ENCODE peak calls at places on chromosomes 6 and 20, in five cellular contexts. One of them, this sample, is unnamed.

GRCh38 chr20:54668271-54669053 is 193.1 kb downstream of the DOK5 start:
- DNase-seq in HCT116: no peak
- DNase-seq in K562: peak; percentile 31
- DNase-seq in H1: no peak
- DNase-seq in HepG2: peak; percentile 41
- DNase-seq in this sample: no peak

GRCh38 chr6:129767776-129768490 is 58.0 kb upstream of the ARHGAP18 start:
- DNase-seq in HCT116: no peak
- DNase-seq in K562: no peak
- DNase-seq in H1: no peak
- DNase-seq in HepG2: no peak
- DNase-seq in this sample: no peak

GRCh38 chr6:7260291-7261029 is 52.5 kb downstream of the SSR1 start:
- DNase-seq in HCT116: no peak
- DNase-seq in K562: no peak
- DNase-seq in H1: no peak
- DNase-seq in HepG2: no peak
- DNase-seq in this sample: no peak

GRCh38 chr6:39193201-39193791 is 36.0 kb downstream of the KCNK5 start:
- DNase-seq in HCT116: no peak
- DNase-seq in K562: no peak
- DNase-seq in H1: no peak
- DNase-seq in HepG2: no peak
- DNase-seq in this sample: no peak

GRCh38 chr6:157600807-157601206 is 219.8 kb downstream of the ZDHHC14 start:
- DNase-seq in HCT116: no peak
- DNase-seq in K562: no peak
- DNase-seq in H1: no peak
- DNase-seq in HepG2: no peak
- DNase-seq in this sample: no peak

GRCh38 chr6:103797738-103798137 is 1062.0 kb downstream of the HACE1 start:
- DNase-seq in HCT116: no peak
- DNase-seq in K562: no peak
- DNase-seq in H1: no peak
- DNase-seq in HepG2: no peak
- DNase-seq in this sample: no peak

GRCh38 chr6:137933696-137934095 is 66.6 kb downstream of the TNFAIP3 start:
- DNase-seq in HCT116: no peak
- DNase-seq in K562: no peak
- DNase-seq in H1: no peak
- DNase-seq in HepG2: no peak
- DNase-seq in this sample: no peak

GRCh38 chr6:62523630-62524029 is 237.6 kb upstream of the KHDRBS2 start:
- DNase-seq in HCT116: no peak
- DNase-seq in K562: no peak
- DNase-seq in H1: no peak
- DNase-seq in HepG2: no peak
- DNase-seq in this sample: no peak

GRCh38 chr20:58528412-58528811 is 13.2 kb upstream of the APCDD1L start:
- DNase-seq in HCT116: no peak
- DNase-seq in K562: no peak
- DNase-seq in H1: no peak
- DNase-seq in HepG2: no peak
- DNase-seq in this sample: no peak

GRCh38 chr6:18166314-18167007 is 11.2 kb downstream of the KDM1B start:
- DNase-seq in HCT116: no peak
- DNase-seq in K562: no peak
- DNase-seq in H1: no peak
- DNase-seq in HepG2: no peak
- DNase-seq in this sample: no peak

DNA sequence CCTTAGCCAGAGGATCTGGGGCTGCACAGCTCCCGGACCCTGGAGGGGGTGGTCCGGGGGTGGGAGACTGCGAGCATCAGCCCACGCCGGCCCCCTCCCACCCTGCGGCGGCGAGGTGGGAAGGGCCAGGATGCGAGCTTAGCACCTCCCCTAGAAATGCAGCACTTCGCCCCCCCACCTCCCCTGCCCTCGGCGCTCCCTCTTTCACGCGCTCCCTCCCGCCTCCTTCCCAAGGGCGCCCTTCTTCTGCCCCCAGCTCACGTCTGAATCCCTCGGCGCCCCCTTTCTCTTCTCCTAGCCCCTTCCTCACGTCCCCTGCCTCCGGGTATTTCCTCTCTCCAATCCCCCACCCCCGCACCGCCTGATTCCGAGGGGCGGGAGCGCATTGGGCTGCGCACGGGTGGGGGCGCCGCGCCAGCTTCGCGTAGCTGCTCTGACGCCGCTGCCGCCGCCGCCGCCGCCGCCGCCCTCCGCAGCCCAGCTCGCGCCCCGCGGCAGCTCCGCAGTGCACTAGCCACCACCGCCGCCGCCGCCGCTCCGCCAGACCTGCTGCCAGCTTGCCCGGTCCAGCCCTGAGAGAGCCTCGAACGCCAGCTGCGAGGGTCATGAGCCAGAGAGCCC is at the start of gene SLC32A1:
- DNase-seq in HCT116: no peak
- DNase-seq in K562: peak; percentile 23
- DNase-seq in H1: no peak
- DNase-seq in HepG2: no peak
- DNase-seq in this sample: no peak
- TF ChIP-seq RAD21 in HCT116: no peak
- TF ChIP-seq RAD21 in K562: no peak
- TF ChIP-seq RAD21 in H1: no peak
- TF ChIP-seq RAD21 in HepG2: no peak
- TF ChIP-seq RAD21 in this sample: no peak

GRCh38 chr6:101534821-101535220 is 141.3 kb downstream of the GRIK2 start:
- DNase-seq in HCT116: no peak
- DNase-seq in K562: no peak
- DNase-seq in H1: no peak
- DNase-seq in HepG2: no peak
- DNase-seq in this sample: no peak
- TF ChIP-seq SP1 in HCT116: no peak
- TF ChIP-seq SP1 in K562: no peak
- TF ChIP-seq SP1 in H1: no peak
- TF ChIP-seq SP1 in HepG2: no peak
- TF ChIP-seq SP1 in this sample: no peak

GRCh38 chr6:132611616-132612015 is 12.5 kb downstream of the TAAR2 start:
- DNase-seq in HCT116: no peak
- DNase-seq in K562: no peak
- DNase-seq in H1: no peak
- DNase-seq in HepG2: no peak
- DNase-seq in this sample: no peak

GRCh38 chr6:132604635-132605150 is 15.2 kb upstream of the TAAR5 start:
- DNase-seq in HCT116: no peak
- DNase-seq in K562: no peak
- DNase-seq in H1: no peak
- DNase-seq in HepG2: no peak
- DNase-seq in this sample: no peak

GRCh38 chr6:132612449-132613116 is 11.5 kb downstream of the TAAR2 start:
- DNase-seq in HCT116: no peak
- DNase-seq in K562: no peak
- DNase-seq in H1: no peak
- DNase-seq in HepG2: peak; percentile 33
- DNase-seq in this sample: no peak

DNA sequence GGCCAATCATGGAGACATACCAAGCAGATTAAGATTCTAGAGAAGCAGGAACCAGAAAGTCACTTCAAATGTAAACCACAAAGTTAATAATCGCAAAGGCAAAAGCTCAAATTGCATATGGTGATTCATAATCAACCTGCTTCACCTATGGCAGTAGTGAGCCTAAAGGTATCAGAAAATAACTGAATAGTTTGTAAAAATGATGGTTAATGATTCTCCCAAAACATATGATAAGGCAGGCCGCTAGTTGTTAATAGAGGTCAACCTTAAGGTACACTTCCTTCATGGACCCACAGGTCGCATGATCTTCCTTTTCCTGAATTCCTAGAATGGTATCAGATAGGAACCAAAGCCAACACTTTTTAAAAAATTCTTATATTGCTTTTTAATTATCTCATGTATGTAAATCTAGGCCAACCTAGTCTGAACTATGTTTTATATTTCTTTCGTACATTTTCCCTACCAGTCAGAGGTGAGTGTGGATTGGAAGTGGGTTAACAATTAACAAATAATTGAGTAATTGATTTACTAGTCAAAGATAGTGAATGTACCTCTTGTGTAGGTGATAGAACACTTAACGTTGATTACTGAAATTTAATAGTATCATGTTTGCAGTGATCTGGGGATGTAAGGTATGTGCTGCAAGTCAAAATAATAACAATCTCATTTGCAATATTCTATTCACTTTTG is 16.4 kb downstream of the TAAR2 start:
- DNase-seq in HCT116: no peak
- DNase-seq in K562: no peak
- DNase-seq in H1: no peak
- DNase-seq in HepG2: no peak
- DNase-seq in this sample: no peak
- TF ChIP-seq RAD21 in HCT116: no peak
- TF ChIP-seq RAD21 in K562: no peak
- TF ChIP-seq RAD21 in H1: no peak
- TF ChIP-seq RAD21 in HepG2: no peak
- TF ChIP-seq RAD21 in this sample: no peak

GRCh38 chr6:107021786-107022185 is 6.2 kb upstream of the MTRES1 start:
- DNase-seq in HCT116: no peak
- DNase-seq in K562: no peak
- DNase-seq in H1: no peak
- DNase-seq in HepG2: no peak
- DNase-seq in this sample: no peak
- TF ChIP-seq SP1 in HCT116: peak; percentile 54
- TF ChIP-seq SP1 in K562: no peak
- TF ChIP-seq SP1 in H1: no peak
- TF ChIP-seq SP1 in HepG2: no peak
- TF ChIP-seq SP1 in this sample: no peak

GRCh38 chr6:76770166-76770565 is 693.1 kb downstream of the HTR1B start:
- DNase-seq in HCT116: no peak
- DNase-seq in K562: no peak
- DNase-seq in H1: no peak
- DNase-seq in HepG2: no peak
- DNase-seq in this sample: no peak

GRCh38 chr6:76771076-76771634 is 692.1 kb downstream of the HTR1B start:
- DNase-seq in HCT116: no peak
- DNase-seq in K562: no peak
- DNase-seq in H1: no peak
- DNase-seq in HepG2: no peak
- DNase-seq in this sample: no peak

GRCh38 chr6:76774750-76775396 is 688.4 kb downstream of the HTR1B start:
- DNase-seq in HCT116: no peak
- DNase-seq in K562: no peak
- DNase-seq in H1: no peak
- DNase-seq in HepG2: no peak
- DNase-seq in this sample: no peak

GRCh38 chr6:76776876-76777275 is 686.4 kb downstream of the HTR1B start:
- DNase-seq in HCT116: no peak
- DNase-seq in K562: no peak
- DNase-seq in H1: no peak
- DNase-seq in HepG2: no peak
- DNase-seq in this sample: no peak

GRCh38 chr6:76772951-76773350 is 690.3 kb downstream of the HTR1B start:
- DNase-seq in HCT116: no peak
- DNase-seq in K562: no peak
- DNase-seq in H1: no peak
- DNase-seq in HepG2: no peak
- DNase-seq in this sample: no peak
- TF ChIP-seq RAD21 in HCT116: no peak
- TF ChIP-seq RAD21 in K562: no peak
- TF ChIP-seq RAD21 in H1: no peak
- TF ChIP-seq RAD21 in HepG2: no peak
- TF ChIP-seq RAD21 in this sample: no peak

DNA sequence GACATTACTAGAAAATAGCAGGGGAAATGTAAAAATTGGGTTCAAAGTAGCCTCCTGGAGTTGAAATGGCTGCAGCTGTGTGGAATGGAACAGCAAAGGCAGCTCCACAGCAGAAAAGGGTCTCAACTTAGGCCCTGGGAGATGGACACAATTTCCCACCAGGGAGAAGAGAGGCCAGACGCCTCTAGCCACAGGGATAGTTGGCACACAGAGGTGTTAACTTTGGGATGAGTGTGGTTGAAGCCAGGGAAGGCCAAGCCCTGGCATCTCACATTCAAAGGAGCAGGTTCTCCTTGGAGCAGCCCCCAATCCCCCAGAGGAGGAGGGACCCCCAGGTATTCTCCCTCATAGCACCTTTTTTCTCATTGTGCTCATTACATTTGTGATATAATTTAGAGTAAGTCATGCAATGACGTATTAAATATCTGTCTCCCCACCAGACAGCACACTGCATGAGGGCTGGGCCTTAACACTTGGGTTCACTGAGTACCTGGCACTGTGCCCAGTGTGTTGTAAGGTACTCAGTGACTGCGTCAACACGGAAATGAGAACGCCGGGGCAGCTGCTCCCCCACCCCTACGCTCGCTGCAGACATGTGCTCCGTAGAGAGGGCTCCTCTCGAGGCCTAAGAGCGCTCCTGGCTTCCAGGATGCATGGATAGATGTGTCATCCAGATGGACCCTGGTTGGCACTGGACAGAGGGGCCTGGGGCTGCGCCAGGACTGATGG is 76.0 kb upstream of the CD93 start:
- DNase-seq in HCT116: no peak
- DNase-seq in K562: no peak
- DNase-seq in H1: no peak
- DNase-seq in HepG2: peak; percentile 73
- DNase-seq in this sample: no peak
- TF ChIP-seq SP1 in HCT116: no peak
- TF ChIP-seq SP1 in K562: no peak
- TF ChIP-seq SP1 in H1: no peak
- TF ChIP-seq SP1 in HepG2: no peak
- TF ChIP-seq SP1 in this sample: no peak